ENCODE peak calls at places on chromosomes 11 and 22, in nine cellular contexts. One of them, this sample, is unnamed. For H3K9me3 and H3K36me3, the result is how much of the 10 kb centered on the place peaks cover.

GRCh38 chr22:19819209-19819910 is 35.3 kb downstream of the GNB1L start:
- DNase-seq in neural progenitor cell: no peak
- DNase-seq in CD8-positive, alpha-beta memory T cell: no peak
- DNase-seq in thoracic aorta: no peak
- DNase-seq in esophagus squamous epithelium: no peak
- DNase-seq in upper lobe of right lung: no peak
- DNase-seq in IMR-90: no peak
- DNase-seq in stomach: peak
- DNase-seq in naive thymus-derived CD4-positive, alpha-beta T cell: no peak
- DNase-seq in this sample: no peak

GRCh38 chr22:37309221-37310074 is 27.1 kb downstream of the CYTH4 start:
- DNase-seq in neural progenitor cell: no peak
- DNase-seq in CD8-positive, alpha-beta memory T cell: peak
- DNase-seq in thoracic aorta: no peak
- DNase-seq in esophagus squamous epithelium: no peak
- DNase-seq in upper lobe of right lung: peak
- DNase-seq in IMR-90: no peak
- DNase-seq in stomach: no peak
- DNase-seq in naive thymus-derived CD4-positive, alpha-beta T cell: peak
- DNase-seq in this sample: peak

GRCh38 chr11:79122759-79123158 is 318.1 kb downstream of the TENM4 start:
- DNase-seq in neural progenitor cell: no peak
- DNase-seq in CD8-positive, alpha-beta memory T cell: no peak
- DNase-seq in thoracic aorta: no peak
- DNase-seq in esophagus squamous epithelium: no peak
- DNase-seq in upper lobe of right lung: no peak
- DNase-seq in IMR-90: no peak
- DNase-seq in stomach: no peak
- DNase-seq in naive thymus-derived CD4-positive, alpha-beta T cell: no peak
- DNase-seq in this sample: no peak

GRCh38 chr11:132427611-132428010 is 1057.2 kb downstream of the NTM start:
- DNase-seq in neural progenitor cell: no peak
- DNase-seq in CD8-positive, alpha-beta memory T cell: no peak
- DNase-seq in thoracic aorta: no peak
- DNase-seq in esophagus squamous epithelium: no peak
- DNase-seq in upper lobe of right lung: no peak
- DNase-seq in IMR-90: no peak
- DNase-seq in stomach: no peak
- DNase-seq in naive thymus-derived CD4-positive, alpha-beta T cell: no peak
- DNase-seq in this sample: no peak

GRCh38 chr11:128669491-128669890 is 24.4 kb upstream of the FLI1 start:
- DNase-seq in neural progenitor cell: no peak
- DNase-seq in CD8-positive, alpha-beta memory T cell: no peak
- DNase-seq in thoracic aorta: no peak
- DNase-seq in esophagus squamous epithelium: no peak
- DNase-seq in upper lobe of right lung: no peak
- DNase-seq in IMR-90: peak
- DNase-seq in stomach: no peak
- DNase-seq in naive thymus-derived CD4-positive, alpha-beta T cell: no peak
- DNase-seq in this sample: no peak

GRCh38 chr11:19734171-19734570 is 21.5 kb downstream of the NAV2 start:
- DNase-seq in neural progenitor cell: no peak
- DNase-seq in CD8-positive, alpha-beta memory T cell: no peak
- DNase-seq in thoracic aorta: no peak
- DNase-seq in esophagus squamous epithelium: no peak
- DNase-seq in upper lobe of right lung: no peak
- DNase-seq in IMR-90: peak
- DNase-seq in stomach: no peak
- DNase-seq in naive thymus-derived CD4-positive, alpha-beta T cell: no peak
- DNase-seq in this sample: no peak

GRCh38 chr11:105100206-105100605 is 39.4 kb downstream of the CARD18 start:
- DNase-seq in neural progenitor cell: no peak
- DNase-seq in CD8-positive, alpha-beta memory T cell: no peak
- DNase-seq in thoracic aorta: no peak
- DNase-seq in esophagus squamous epithelium: no peak
- DNase-seq in upper lobe of right lung: no peak
- DNase-seq in IMR-90: no peak
- DNase-seq in stomach: no peak
- DNase-seq in naive thymus-derived CD4-positive, alpha-beta T cell: no peak
- DNase-seq in this sample: peak

GRCh38 chr22:17257091-17257490 is 37.9 kb upstream of the ADA2 start:
- DNase-seq in neural progenitor cell: peak
- DNase-seq in CD8-positive, alpha-beta memory T cell: no peak
- DNase-seq in thoracic aorta: no peak
- DNase-seq in esophagus squamous epithelium: no peak
- DNase-seq in upper lobe of right lung: no peak
- DNase-seq in IMR-90: no peak
- DNase-seq in stomach: no peak
- DNase-seq in naive thymus-derived CD4-positive, alpha-beta T cell: no peak
- DNase-seq in this sample: no peak

GRCh38 chr22:46609175-46609690 is 11.0 kb upstream of the GRAMD4 start:
- DNase-seq in neural progenitor cell: peak
- DNase-seq in CD8-positive, alpha-beta memory T cell: no peak
- DNase-seq in thoracic aorta: no peak
- DNase-seq in esophagus squamous epithelium: no peak
- DNase-seq in upper lobe of right lung: no peak
- DNase-seq in IMR-90: no peak
- DNase-seq in stomach: peak
- DNase-seq in naive thymus-derived CD4-positive, alpha-beta T cell: no peak
- DNase-seq in this sample: no peak

GRCh38 chr11:10355257-10355661 is 50.4 kb downstream of the ADM start:
- DNase-seq in neural progenitor cell: no peak
- DNase-seq in CD8-positive, alpha-beta memory T cell: no peak
- DNase-seq in thoracic aorta: no peak
- DNase-seq in esophagus squamous epithelium: no peak
- DNase-seq in upper lobe of right lung: no peak
- DNase-seq in IMR-90: no peak
- DNase-seq in stomach: no peak
- DNase-seq in naive thymus-derived CD4-positive, alpha-beta T cell: no peak
- DNase-seq in this sample: no peak

GRCh38 chr22:31790240-31790639 is 36.4 kb downstream of the DEPDC5 start:
- DNase-seq in neural progenitor cell: no peak
- DNase-seq in CD8-positive, alpha-beta memory T cell: no peak
- DNase-seq in thoracic aorta: no peak
- DNase-seq in esophagus squamous epithelium: no peak
- DNase-seq in upper lobe of right lung: no peak
- DNase-seq in IMR-90: no peak
- DNase-seq in stomach: no peak
- DNase-seq in naive thymus-derived CD4-positive, alpha-beta T cell: no peak
- DNase-seq in this sample: no peak

GRCh38 chr11:79363861-79364378 is 76.9 kb downstream of the TENM4 start:
- DNase-seq in neural progenitor cell: no peak
- DNase-seq in CD8-positive, alpha-beta memory T cell: no peak
- DNase-seq in thoracic aorta: no peak
- DNase-seq in esophagus squamous epithelium: no peak
- DNase-seq in upper lobe of right lung: no peak
- DNase-seq in IMR-90: no peak
- DNase-seq in stomach: no peak
- DNase-seq in naive thymus-derived CD4-positive, alpha-beta T cell: no peak
- DNase-seq in this sample: no peak

GRCh38 chr11:134764367-134764766 is 352.3 kb upstream of the B3GAT1 start:
- DNase-seq in neural progenitor cell: no peak
- DNase-seq in CD8-positive, alpha-beta memory T cell: no peak
- DNase-seq in thoracic aorta: no peak
- DNase-seq in esophagus squamous epithelium: no peak
- DNase-seq in upper lobe of right lung: no peak
- DNase-seq in IMR-90: no peak
- DNase-seq in stomach: no peak
- DNase-seq in naive thymus-derived CD4-positive, alpha-beta T cell: no peak
- DNase-seq in this sample: no peak
- H3K9me3 ChIP-seq in neural progenitor cell: under half
- H3K9me3 ChIP-seq in CD8-positive, alpha-beta memory T cell: under half
- H3K9me3 ChIP-seq in thoracic aorta: under half
- H3K9me3 ChIP-seq in esophagus squamous epithelium: under half
- H3K9me3 ChIP-seq in upper lobe of right lung: under half
- H3K9me3 ChIP-seq in IMR-90: under half
- H3K9me3 ChIP-seq in stomach: under half
- H3K9me3 ChIP-seq in naive thymus-derived CD4-positive, alpha-beta T cell: under half
- H3K9me3 ChIP-seq in this sample: under half

GRCh38 chr11:17767301-17767885 is 32.8 kb downstream of the KCNC1 start:
- DNase-seq in neural progenitor cell: no peak
- DNase-seq in CD8-positive, alpha-beta memory T cell: no peak
- DNase-seq in thoracic aorta: no peak
- DNase-seq in esophagus squamous epithelium: no peak
- DNase-seq in upper lobe of right lung: peak
- DNase-seq in IMR-90: no peak
- DNase-seq in stomach: no peak
- DNase-seq in naive thymus-derived CD4-positive, alpha-beta T cell: no peak
- DNase-seq in this sample: no peak
- H3K36me3 ChIP-seq in neural progenitor cell: under half
- H3K36me3 ChIP-seq in CD8-positive, alpha-beta memory T cell: under half
- H3K36me3 ChIP-seq in thoracic aorta: under half
- H3K36me3 ChIP-seq in esophagus squamous epithelium: under half
- H3K36me3 ChIP-seq in upper lobe of right lung: under half
- H3K36me3 ChIP-seq in IMR-90: under half
- H3K36me3 ChIP-seq in stomach: under half
- H3K36me3 ChIP-seq in naive thymus-derived CD4-positive, alpha-beta T cell: under half
- H3K36me3 ChIP-seq in this sample: under half

GRCh38 chr22:49727191-49727880 is 100.3 kb downstream of the BRD1 start:
- DNase-seq in neural progenitor cell: no peak
- DNase-seq in CD8-positive, alpha-beta memory T cell: no peak
- DNase-seq in thoracic aorta: no peak
- DNase-seq in esophagus squamous epithelium: no peak
- DNase-seq in upper lobe of right lung: peak
- DNase-seq in IMR-90: no peak
- DNase-seq in stomach: no peak
- DNase-seq in naive thymus-derived CD4-positive, alpha-beta T cell: no peak
- DNase-seq in this sample: no peak

GRCh38 chr22:49725516-49725915 is 102.2 kb downstream of the BRD1 start:
- DNase-seq in neural progenitor cell: no peak
- DNase-seq in CD8-positive, alpha-beta memory T cell: no peak
- DNase-seq in thoracic aorta: no peak
- DNase-seq in esophagus squamous epithelium: no peak
- DNase-seq in upper lobe of right lung: no peak
- DNase-seq in IMR-90: no peak
- DNase-seq in stomach: no peak
- DNase-seq in naive thymus-derived CD4-positive, alpha-beta T cell: no peak
- DNase-seq in this sample: no peak

GRCh38 chr22:49726022-49726681 is 101.5 kb downstream of the BRD1 start:
- DNase-seq in neural progenitor cell: no peak
- DNase-seq in CD8-positive, alpha-beta memory T cell: no peak
- DNase-seq in thoracic aorta: no peak
- DNase-seq in esophagus squamous epithelium: no peak
- DNase-seq in upper lobe of right lung: no peak
- DNase-seq in IMR-90: no peak
- DNase-seq in stomach: no peak
- DNase-seq in naive thymus-derived CD4-positive, alpha-beta T cell: no peak
- DNase-seq in this sample: no peak

GRCh38 chr22:49727881-49728563 is 99.7 kb downstream of the BRD1 start:
- DNase-seq in neural progenitor cell: no peak
- DNase-seq in CD8-positive, alpha-beta memory T cell: no peak
- DNase-seq in thoracic aorta: no peak
- DNase-seq in esophagus squamous epithelium: no peak
- DNase-seq in upper lobe of right lung: peak
- DNase-seq in IMR-90: no peak
- DNase-seq in stomach: no peak
- DNase-seq in naive thymus-derived CD4-positive, alpha-beta T cell: no peak
- DNase-seq in this sample: no peak

DNA sequence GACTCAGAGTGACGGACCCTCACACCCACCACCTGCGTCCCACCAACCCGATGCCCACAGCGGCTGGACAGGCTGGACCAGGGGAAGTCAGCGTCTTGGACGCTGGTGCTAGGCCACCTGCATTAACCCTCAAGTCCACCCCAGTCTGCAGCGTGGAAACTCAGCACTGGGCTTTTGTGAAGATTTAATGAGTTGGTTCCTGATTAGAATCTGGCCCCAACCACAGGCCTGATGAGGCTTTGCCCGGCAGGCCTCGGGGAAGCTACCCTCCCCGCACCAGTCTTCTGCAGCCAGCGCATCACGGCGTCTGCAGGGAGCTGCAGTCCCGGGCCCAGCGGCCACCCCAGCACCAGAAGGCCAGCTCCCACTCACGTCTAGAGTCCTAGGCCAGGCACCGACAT is 101.0 kb downstream of the BRD1 start:
- DNase-seq in neural progenitor cell: no peak
- DNase-seq in CD8-positive, alpha-beta memory T cell: no peak
- DNase-seq in thoracic aorta: no peak
- DNase-seq in esophagus squamous epithelium: no peak
- DNase-seq in upper lobe of right lung: no peak
- DNase-seq in IMR-90: no peak
- DNase-seq in stomach: no peak
- DNase-seq in naive thymus-derived CD4-positive, alpha-beta T cell: no peak
- DNase-seq in this sample: no peak
- H3K9me3 ChIP-seq in neural progenitor cell: under half
- H3K9me3 ChIP-seq in CD8-positive, alpha-beta memory T cell: under half
- H3K9me3 ChIP-seq in thoracic aorta: under half
- H3K9me3 ChIP-seq in esophagus squamous epithelium: under half
- H3K9me3 ChIP-seq in upper lobe of right lung: under half
- H3K9me3 ChIP-seq in IMR-90: under half
- H3K9me3 ChIP-seq in stomach: under half
- H3K9me3 ChIP-seq in naive thymus-derived CD4-positive, alpha-beta T cell: under half
- H3K9me3 ChIP-seq in this sample: under half

DNA sequence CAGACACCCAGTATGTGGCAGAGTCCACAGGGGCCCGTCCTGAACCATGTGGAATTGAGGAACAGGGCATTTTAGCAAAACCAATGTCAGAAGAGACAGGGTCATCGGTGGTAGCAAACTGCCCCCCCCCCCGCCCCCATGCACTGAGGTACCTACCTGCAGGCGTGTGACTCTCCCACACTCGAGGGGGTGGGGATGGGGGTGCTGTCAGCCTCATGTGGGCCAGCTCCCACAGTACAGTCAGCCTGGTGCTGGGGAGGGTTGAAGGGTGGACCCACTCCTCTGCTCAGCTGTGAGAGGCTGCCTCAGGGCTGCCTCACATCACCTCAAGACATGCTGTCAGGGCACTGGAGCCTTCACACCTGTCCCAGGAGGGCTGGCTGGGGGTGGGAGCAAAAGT is 10.7 kb upstream of the SUSD2 start:
- DNase-seq in neural progenitor cell: no peak
- DNase-seq in CD8-positive, alpha-beta memory T cell: no peak
- DNase-seq in thoracic aorta: no peak
- DNase-seq in esophagus squamous epithelium: no peak
- DNase-seq in upper lobe of right lung: no peak
- DNase-seq in IMR-90: no peak
- DNase-seq in stomach: no peak
- DNase-seq in naive thymus-derived CD4-positive, alpha-beta T cell: no peak
- DNase-seq in this sample: no peak
- H3K36me3 ChIP-seq in neural progenitor cell: under half
- H3K36me3 ChIP-seq in CD8-positive, alpha-beta memory T cell: under half
- H3K36me3 ChIP-seq in thoracic aorta: half or more
- H3K36me3 ChIP-seq in esophagus squamous epithelium: under half
- H3K36me3 ChIP-seq in upper lobe of right lung: half or more
- H3K36me3 ChIP-seq in IMR-90: half or more
- H3K36me3 ChIP-seq in stomach: half or more
- H3K36me3 ChIP-seq in naive thymus-derived CD4-positive, alpha-beta T cell: under half
- H3K36me3 ChIP-seq in this sample: half or more

DNA sequence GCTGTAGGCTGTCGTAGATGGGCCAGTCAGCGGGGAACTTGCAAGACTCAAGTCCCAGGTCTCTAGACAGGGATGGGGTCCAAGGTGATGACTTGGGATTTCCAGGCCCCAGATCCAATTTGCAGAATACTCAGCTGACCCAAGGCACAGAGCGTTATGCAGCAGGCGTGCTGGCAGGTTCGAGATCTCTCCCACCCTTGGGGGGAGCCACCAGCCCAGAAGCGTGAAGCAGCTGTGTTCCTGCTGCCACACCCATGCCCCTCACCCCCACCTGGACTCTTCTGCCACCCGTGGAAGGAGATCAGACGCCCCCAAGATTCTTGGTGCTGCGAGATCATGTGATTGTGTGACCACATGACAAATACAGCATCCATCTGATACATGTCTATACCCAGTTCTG is 142.6 kb downstream of the BRD1 start:
- DNase-seq in neural progenitor cell: no peak
- DNase-seq in CD8-positive, alpha-beta memory T cell: no peak
- DNase-seq in thoracic aorta: no peak
- DNase-seq in esophagus squamous epithelium: no peak
- DNase-seq in upper lobe of right lung: no peak
- DNase-seq in IMR-90: no peak
- DNase-seq in stomach: no peak
- DNase-seq in naive thymus-derived CD4-positive, alpha-beta T cell: no peak
- DNase-seq in this sample: no peak
- H3K9me3 ChIP-seq in neural progenitor cell: under half
- H3K9me3 ChIP-seq in CD8-positive, alpha-beta memory T cell: under half
- H3K9me3 ChIP-seq in thoracic aorta: under half
- H3K9me3 ChIP-seq in esophagus squamous epithelium: under half
- H3K9me3 ChIP-seq in upper lobe of right lung: under half
- H3K9me3 ChIP-seq in IMR-90: under half
- H3K9me3 ChIP-seq in stomach: under half
- H3K9me3 ChIP-seq in naive thymus-derived CD4-positive, alpha-beta T cell: under half
- H3K9me3 ChIP-seq in this sample: under half

This sample was measured in CD4-positive, alpha-beta memory T cell.